ENCODE peak calls at places on chromosomes 7 and 10, in six cellular contexts. T is GM23248, B is MM.1S, J is hepatocyte, U is PC-3, C is neural progenitor cell. F is an unnamed sample.
A peak's percentile ranks its signal among the peaks of the same experiment; 100 is the strongest.

GRCh38 chr7:143396625-143397556 is 11.8 kb downstream of the EPHA1 start:
- DNase-seq in B (no peak), J (no peak), T (peak; percentile 64), U (no peak), C (no peak), F (no peak)

GRCh38 chr10:62766383-62766782 is 38.1 kb upstream of the ADO start:
- DNase-seq in B (no peak), C (no peak), J (peak; percentile 59), U (no peak), T (no peak), F (no peak)

GRCh38 chr7:110544199-110544598 is 546.7 kb upstream of the LRRN3 start:
- DNase-seq in T (no peak), B (no peak), C (no peak), U (no peak), J (no peak), F (no peak)

GRCh38 chr7:158740013-158740656 is 35.5 kb upstream of the NCAPG2 start:
- DNase-seq in U (peak; percentile 81), J (peak; percentile 73), C (no peak), B (no peak), T (peak; percentile 77), F (no peak)

GRCh38 chr10:6918305-6918704 is 338.2 kb upstream of the PRKCQ start:
- DNase-seq in C (peak; percentile 44), J (no peak), T (peak; percentile 24), U (no peak), B (peak; percentile 58), F (peak; percentile 67)

GRCh38 chr10:47022311-47023131 is 111.3 kb downstream of the PTPN20 start:
- DNase-seq in J (no peak), C (no peak), T (no peak), B (no peak), U (no peak), F (no peak)

GRCh38 chr7:116576350-116577319 is 51.8 kb downstream of the CAV1 start:
- DNase-seq in C (no peak), U (peak; percentile 95), B (no peak), T (peak; percentile 96), J (peak; percentile 35), F (no peak)

GRCh38 chr7:831596-832291 is 532 bp upstream of the SUN1 start:
- DNase-seq in T (peak; percentile 94), J (peak; percentile 77), C (no peak), U (peak; percentile 90), B (peak; percentile 73), F (no peak)

GRCh38 chr10:16891375-16892313 is 74.4 kb upstream of the RSU1 start:
- DNase-seq in J (peak; percentile 52), T (peak; percentile 92), B (no peak), U (peak; percentile 77), C (peak; percentile 86), F (peak; percentile 86)

DNA sequence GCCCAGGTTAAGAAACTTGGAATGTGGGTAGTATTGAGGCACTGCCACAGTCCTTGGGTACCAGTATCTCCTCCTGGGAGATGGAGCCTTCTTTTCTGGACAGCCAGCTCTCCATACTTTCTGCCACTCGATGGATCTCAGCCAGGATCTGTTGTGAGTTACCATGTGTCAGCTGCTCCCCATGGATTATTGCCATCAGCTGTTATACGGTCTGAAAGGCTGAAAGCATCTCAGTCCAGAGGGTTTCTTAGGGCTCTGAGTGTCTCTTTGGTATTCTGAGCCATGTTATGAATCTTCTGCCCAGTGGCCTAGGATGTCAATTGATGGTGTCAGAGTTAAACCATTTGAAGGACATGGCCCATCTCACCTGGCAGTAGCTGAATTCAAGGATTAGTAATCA is 197.5 kb downstream of the C7orf25 start:
- DNase-seq in T (no peak), C (no peak), U (no peak), J (no peak), B (no peak), F (no peak)
- TF ChIP-seq EZH2phosphoT487 in T (no peak), C (no peak), U (no peak), J (no peak), B (no peak), F (no peak)

GRCh38 chr10:131556061-131556896 is 244.8 kb upstream of the TCERG1L start:
- DNase-seq in C (no peak), U (no peak), J (no peak), B (no peak), T (no peak), F (no peak)

GRCh38 chr10:131553121-131553520 is 241.6 kb upstream of the TCERG1L start:
- DNase-seq in U (no peak), B (no peak), T (no peak), J (no peak), C (no peak), F (no peak)

GRCh38 chr10:131555406-131555805 is 243.9 kb upstream of the TCERG1L start:
- DNase-seq in C (no peak), B (no peak), U (no peak), T (no peak), J (no peak), F (no peak)

GRCh38 chr10:131553581-131553980 is 242.1 kb upstream of the TCERG1L start:
- DNase-seq in C (no peak), U (no peak), J (no peak), B (no peak), T (no peak), F (no peak)

GRCh38 chr10:131554821-131555220 is 243.3 kb upstream of the TCERG1L start:
- DNase-seq in C (no peak), B (no peak), J (no peak), T (no peak), U (no peak), F (no peak)
- H3K27ac ChIP-seq in C (no peak overlapping the region), B (no peak overlapping the region), J (no peak overlapping the region), T (no peak overlapping the region), U (no peak overlapping the region), F (no peak overlapping the region)

GRCh38 chr10:71265618-71266146 is 53.3 kb downstream of the UNC5B start:
- DNase-seq in B (no peak), J (no peak), C (no peak), U (no peak), T (no peak), F (no peak)

GRCh38 chr10:71266147-71266917 is 52.7 kb upstream of the SLC29A3 start:
- DNase-seq in B (no peak), T (peak; percentile 70), U (no peak), J (peak; percentile 72), C (no peak), F (peak; percentile 45)

GRCh38 chr10:71267508-71268240 is 51.4 kb upstream of the SLC29A3 start:
- DNase-seq in C (no peak), U (no peak), J (no peak), T (no peak), B (no peak), F (no peak)

GRCh38 chr10:71268247-71268691 is 50.8 kb upstream of the SLC29A3 start:
- DNase-seq in U (no peak), B (no peak), C (peak; percentile 64), J (peak; percentile 51), T (peak; percentile 77), F (peak; percentile 64)

DNA sequence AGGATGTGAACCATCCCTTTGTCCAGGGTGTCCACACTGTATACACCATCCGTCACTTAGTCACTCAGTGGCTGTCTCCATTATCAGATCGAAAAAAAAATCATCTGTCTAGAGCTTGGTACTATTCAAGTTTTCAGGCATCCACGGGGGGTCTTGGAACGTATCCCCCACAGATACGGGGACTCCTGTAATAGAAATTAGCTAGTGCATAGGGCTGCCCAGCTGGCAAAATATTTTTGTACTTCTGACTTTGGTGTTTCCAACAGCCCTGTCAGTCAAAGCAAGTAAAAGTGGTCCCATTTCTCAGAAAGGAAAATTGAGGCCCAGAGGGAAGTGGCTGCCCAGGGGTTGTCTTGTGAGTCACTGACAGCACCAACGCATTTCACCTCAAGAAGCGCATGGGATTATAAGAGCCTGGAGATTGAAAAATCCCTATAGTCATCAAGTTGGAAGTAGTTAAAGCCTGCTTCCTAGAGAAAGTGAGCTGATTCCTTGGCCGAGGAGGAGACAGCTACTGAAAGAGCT is 52.1 kb upstream of the SLC29A3 start:
- DNase-seq in J (no peak), T (peak; percentile 43), C (no peak), B (no peak), U (no peak), F (no peak)
- H2AFZ ChIP-seq in J (no peak overlapping the region), T (no peak overlapping the region), C (no peak overlapping the region), B (no peak overlapping the region), U (no peak overlapping the region), F (no peak overlapping the region)

GRCh38 chr10:97506214-97506991 is 7.7 kb downstream of the UBTD1 start:
- DNase-seq in T (no peak), U (no peak), C (no peak), J (no peak), B (no peak), F (no peak)

GRCh38 chr10:97505152-97505551 is 6.4 kb downstream of the UBTD1 start:
- DNase-seq in B (no peak), C (no peak), J (no peak), T (no peak), U (no peak), F (no peak)

GRCh38 chr10:97502916-97503315 is 4.2 kb downstream of the UBTD1 start:
- DNase-seq in U (no peak), C (no peak), J (no peak), T (no peak), B (no peak), F (no peak)

GRCh38 chr10:97500297-97500575 is 1.5 kb downstream of the UBTD1 start:
- DNase-seq in T (no peak), J (no peak), B (no peak), C (no peak), U (no peak), F (no peak)

GRCh38 chr10:97503413-97503812 is 4.7 kb downstream of the UBTD1 start:
- DNase-seq in J (no peak), B (no peak), T (no peak), C (no peak), U (no peak), F (no peak)
- TF ChIP-seq EZH2phosphoT487 in J (no peak), B (no peak), T (no peak), C (no peak), U (no peak), F (no peak)

DNA sequence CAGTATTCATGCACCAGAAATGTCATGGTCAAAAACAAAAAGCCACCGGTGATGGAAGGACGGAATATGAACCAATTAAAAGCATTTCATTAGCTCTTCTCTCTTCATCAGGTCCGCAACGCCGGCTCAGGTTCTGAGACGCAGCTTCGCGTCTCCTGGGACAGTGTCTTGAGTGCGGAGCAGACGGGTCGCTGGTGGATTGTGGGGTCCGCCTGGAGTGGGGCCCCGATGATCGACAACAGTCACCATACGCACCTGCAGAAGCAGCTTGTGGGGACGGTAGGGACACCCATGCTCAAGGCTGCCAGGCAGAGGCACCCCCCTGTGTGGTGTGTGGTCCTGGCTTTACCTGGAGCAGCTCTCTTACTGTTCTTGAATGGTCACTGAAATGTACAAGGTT is 13.4 kb downstream of the NOM1 start:
- DNase-seq in C (no peak), J (no peak), U (no peak), T (no peak), B (no peak), F (no peak)
- H3K27ac ChIP-seq in C (no peak overlapping the region), J (no peak overlapping the region), U (no peak overlapping the region), T (no peak overlapping the region), B (no peak overlapping the region), F (no peak overlapping the region)

F was measured in GM23338.